ENCODE peak calls at places on chromosome 16, in four cellular contexts. B is mucosa of descending colon, Y is osteocyte, X is tibial nerve. C is an unnamed sample.

GRCh38 chr16:68072038-68072695 is 13.0 kb upstream of the NFATC3 start:
- DNase-seq in B (peak), Y (peak), X (peak), C (no peak)

GRCh38 chr16:12010388-12011251 is 34.1 kb downstream of the SNX29 start:
- DNase-seq in B (no peak), Y (no peak), X (no peak), C (no peak)

GRCh38 chr16:80285089-80285488 is 255.7 kb upstream of the DYNLRB2 start:
- DNase-seq in B (no peak), Y (no peak), X (no peak), C (no peak)

GRCh38 chr16:50303041-50303604 is 36.8 kb downstream of the ADCY7 start:
- DNase-seq in B (no peak), Y (peak), X (no peak), C (peak)

GRCh38 chr16:46996952-46997458 is 23.5 kb upstream of the DNAJA2 start:
- DNase-seq in B (no peak), Y (no peak), X (no peak), C (no peak)

GRCh38 chr16:76882105-76882504 is 308.9 kb upstream of the MON1B start:
- DNase-seq in B (no peak), Y (no peak), X (no peak), C (no peak)

GRCh38 chr16:16075463-16076399 is 126.3 kb downstream of the ABCC1 start:
- DNase-seq in B (peak), Y (no peak), X (peak), C (no peak)

GRCh38 chr16:24734382-24734781 is 4.9 kb downstream of the TNRC6A start:
- DNase-seq in B (no peak), Y (no peak), X (no peak), C (no peak)

GRCh38 chr16:19377864-19378263 is 39.8 kb upstream of the TMC5 start:
- DNase-seq in B (no peak), Y (no peak), X (no peak), C (no peak)

GRCh38 chr16:75029854-75030253 is 31.0 kb downstream of the ZNRF1 start:
- DNase-seq in B (no peak), Y (no peak), X (no peak), C (no peak)

GRCh38 chr16:70638814-70639792 is 7.3 kb upstream of the IL34 start:
- DNase-seq in B (no peak), Y (no peak), X (no peak), C (no peak)

GRCh38 chr16:66250686-66251405 is 115.6 kb upstream of the CDH5 start:
- DNase-seq in B (peak), Y (peak), X (peak), C (peak)

GRCh38 chr16:54194008-54194731 is 92.4 kb downstream of the IRX3 start:
- DNase-seq in B (peak), Y (no peak), X (peak), C (peak)

GRCh38 chr16:66385415-66385814 is 18.9 kb downstream of the CDH5 start:
- DNase-seq in B (no peak), Y (no peak), X (no peak), C (no peak)

GRCh38 chr16:85689285-85689949 is 663 bp upstream of the GINS2 start:
- DNase-seq in B (no peak), Y (no peak), X (no peak), C (no peak)

GRCh38 chr16:8920676-8921625 is 38.8 kb downstream of the LITAFD start:
- DNase-seq in B (no peak), Y (no peak), X (no peak), C (no peak)

GRCh38 chr16:73147958-73148357 is 100.0 kb upstream of the ZFHX3 start:
- DNase-seq in B (no peak), Y (no peak), X (no peak), C (no peak)

GRCh38 chr16:68079616-68080344 is 5.4 kb upstream of the NFATC3 start:
- DNase-seq in B (peak), Y (no peak), X (peak), C (peak)

GRCh38 chr16:76639685-76640289 is 362.6 kb downstream of the CNTNAP4 start:
- DNase-seq in B (peak), Y (no peak), X (no peak), C (no peak)

GRCh38 chr16:47045023-47045422 is 71.5 kb upstream of the DNAJA2 start:
- DNase-seq in B (no peak), Y (no peak), X (no peak), C (no peak)

GRCh38 chr16:55294129-55294528 is 29.9 kb upstream of the IRX6 start:
- DNase-seq in B (no peak), Y (no peak), X (no peak), C (no peak)

GRCh38 chr16:78177927-78178326 is 78.5 kb downstream of the WWOX start:
- DNase-seq in B (peak), Y (no peak), X (no peak), C (no peak)

GRCh38 chr16:82758904-82759303 is 132.1 kb downstream of the CDH13 start:
- DNase-seq in B (no peak), Y (no peak), X (no peak), C (no peak)

GRCh38 chr16:11990672-11991390 is 14.3 kb downstream of the SNX29 start:
- DNase-seq in B (no peak), Y (no peak), X (no peak), C (no peak)

GRCh38 chr16:78122774-78123315 is 23.4 kb downstream of the WWOX start:
- DNase-seq in B (no peak), Y (no peak), X (no peak), C (no peak)

GRCh38 chr16:64892843-64893242 is 229.0 kb downstream of the CDH11 start:
- DNase-seq in B (no peak), Y (no peak), X (no peak), C (no peak)

GRCh38 chr16:77223184-77223583 is 24.0 kb downstream of the SYCE1L start:
- DNase-seq in B (no peak), Y (no peak), X (no peak), C (no peak)

GRCh38 chr16:35207059-35207999 is 1747.9 kb downstream of the TP53TG3F start:
- DNase-seq in B (no peak), Y (peak), X (no peak), C (peak)

GRCh38 chr16:46896314-46896968 is 12.3 kb downstream of the GPT2 start:
- DNase-seq in B (no peak), Y (no peak), X (no peak), C (no peak)

GRCh38 chr16:60755907-60756306 is 1280.3 kb downstream of the CDH8 start:
- DNase-seq in B (no peak), Y (no peak), X (no peak), C (no peak)

GRCh38 chr16:30077656-30078055 is 1.9 kb downstream of the PPP4C start:
- DNase-seq in B (no peak), Y (no peak), X (no peak), C (no peak)

GRCh38 chr16:30079480-30079879 is 3.7 kb downstream of the PPP4C start:
- DNase-seq in B (no peak), Y (no peak), X (no peak), C (no peak)

GRCh38 chr16:30076276-30076791 is 540 bp downstream of the PPP4C start:
- DNase-seq in B (peak), Y (no peak), X (no peak), C (no peak)

GRCh38 chr16:30078744-30079143 is 3.0 kb downstream of the PPP4C start:
- DNase-seq in B (no peak), Y (no peak), X (no peak), C (no peak)

DNA sequence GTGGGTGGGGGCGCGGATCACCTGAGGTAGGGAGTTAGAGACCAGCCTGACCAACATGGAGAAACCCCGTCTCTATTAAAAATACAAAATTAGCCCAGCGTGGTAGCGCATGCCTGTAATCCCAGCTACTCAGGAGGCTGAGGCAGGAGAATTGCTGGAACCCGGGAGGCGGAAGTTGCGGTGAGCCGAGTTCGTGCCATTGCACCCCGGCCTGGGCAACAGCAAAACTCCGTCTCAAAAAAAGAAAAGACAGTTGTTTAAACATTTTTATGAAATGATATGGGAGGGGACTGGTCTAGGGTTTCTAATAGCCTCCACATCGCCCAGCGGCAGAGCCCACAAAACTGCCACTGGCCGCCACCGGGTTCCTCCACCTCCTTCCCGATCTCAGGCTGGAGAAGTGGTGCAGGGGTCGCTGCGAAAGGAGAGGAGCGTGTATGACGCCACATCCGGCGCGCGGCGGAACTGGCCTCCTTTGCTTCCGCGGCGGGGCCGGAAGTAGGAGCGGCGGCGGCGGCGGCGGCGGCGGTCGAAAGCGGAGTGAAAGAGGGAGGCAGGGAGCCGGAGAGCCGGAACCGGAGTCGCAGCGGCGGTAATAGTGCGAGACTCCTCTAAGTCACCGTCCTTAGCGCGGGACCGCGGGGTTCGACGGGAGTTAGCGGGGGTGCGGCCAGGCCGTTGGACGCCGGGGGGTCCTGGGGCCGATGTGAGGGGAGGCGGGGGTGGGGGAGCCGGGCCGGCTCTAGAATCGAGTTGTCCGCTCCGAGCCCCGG is at the start of gene PPP4C:
- DNase-seq in B (peak), Y (peak), X (peak), C (peak)
- TF ChIP-seq CTCF in B (no peak), Y (no peak), X (no peak), C (no peak)

GRCh38 chr16:69107311-69107962 is 2.0 kb downstream of the HAS3 start:
- DNase-seq in B (peak), Y (no peak), X (no peak), C (no peak)
- TF ChIP-seq CTCF in B (no peak), Y (no peak), X (no peak), C (no peak)

GRCh38 chr16:87881327-87882200 is 12.3 kb upstream of the SLC7A5 start:
- DNase-seq in B (no peak), Y (no peak), X (no peak), C (no peak)

GRCh38 chr16:87874639-87875472 is 5.5 kb upstream of the SLC7A5 start:
- DNase-seq in B (no peak), Y (no peak), X (no peak), C (no peak)

GRCh38 chr16:87880117-87880696 is 10.9 kb upstream of the SLC7A5 start:
- DNase-seq in B (no peak), Y (no peak), X (no peak), C (no peak)

GRCh38 chr16:87878704-87879103 is 9.4 kb upstream of the SLC7A5 start:
- DNase-seq in B (no peak), Y (no peak), X (no peak), C (no peak)

DNA sequence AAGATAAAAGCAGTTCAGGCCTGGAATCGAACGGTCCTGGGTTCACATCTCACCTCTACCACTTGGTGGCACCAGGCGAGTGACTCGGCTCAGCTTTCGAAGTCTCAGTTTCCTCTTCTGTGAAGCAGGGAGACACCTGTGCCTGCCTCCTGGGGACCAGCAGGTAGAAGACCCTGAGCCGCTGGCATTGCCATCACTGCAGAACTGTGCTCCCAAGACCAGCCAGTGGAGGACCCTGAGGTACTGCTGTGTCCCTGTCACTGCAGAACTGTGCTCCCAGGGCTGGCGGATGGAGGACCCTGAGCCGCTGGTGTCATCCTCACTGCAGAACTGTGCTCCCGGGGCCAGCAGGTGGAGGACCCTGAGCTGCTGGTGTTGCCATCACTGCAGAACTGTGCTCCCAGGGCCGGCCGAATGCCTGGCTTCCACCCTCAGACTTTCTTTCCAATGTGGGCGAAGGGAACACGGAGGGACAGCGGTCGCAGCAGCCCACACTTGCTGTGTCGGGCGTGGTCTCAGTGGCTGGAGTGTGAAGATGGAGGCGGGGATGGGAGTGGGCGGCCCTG is 8.7 kb upstream of the SLC7A5 start:
- DNase-seq in B (no peak), Y (no peak), X (no peak), C (no peak)
- TF ChIP-seq CTCF in B (no peak), Y (peak), X (no peak), C (no peak)

DNA sequence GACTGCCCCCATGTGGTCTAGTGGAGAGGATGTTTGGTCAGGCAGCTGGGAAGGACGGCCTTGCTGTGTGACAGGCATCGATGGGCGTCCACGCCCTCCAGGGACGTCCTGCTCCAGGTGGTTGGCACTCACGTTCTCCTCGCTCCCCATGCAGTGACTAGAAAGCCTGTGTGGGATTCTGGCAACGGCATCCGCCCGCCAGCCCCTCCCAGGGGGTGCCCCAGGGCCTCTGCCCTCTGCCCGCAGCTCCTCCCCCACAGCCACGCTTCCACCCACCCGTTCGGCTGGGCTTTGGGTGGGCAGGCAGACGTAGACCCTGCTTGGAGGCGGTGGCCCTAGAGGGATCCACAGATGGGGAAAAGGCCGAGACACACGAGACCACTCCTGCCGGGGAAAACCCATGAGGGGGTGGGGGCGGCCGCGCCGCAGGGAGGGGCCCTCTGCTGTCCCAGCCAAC is 4.7 kb upstream of the IL17C start:
- DNase-seq in B (peak), Y (no peak), X (no peak), C (no peak)
- TF ChIP-seq CTCF in B (peak), Y (peak), X (no peak), C (no peak)

GRCh38 chr16:1631230-1631629 is 19.1 kb downstream of the CRAMP1 start:
- DNase-seq in B (no peak), Y (no peak), X (no peak), C (no peak)
- TF ChIP-seq CTCF in B (no peak), Y (no peak), X (no peak), C (no peak)

DNA sequence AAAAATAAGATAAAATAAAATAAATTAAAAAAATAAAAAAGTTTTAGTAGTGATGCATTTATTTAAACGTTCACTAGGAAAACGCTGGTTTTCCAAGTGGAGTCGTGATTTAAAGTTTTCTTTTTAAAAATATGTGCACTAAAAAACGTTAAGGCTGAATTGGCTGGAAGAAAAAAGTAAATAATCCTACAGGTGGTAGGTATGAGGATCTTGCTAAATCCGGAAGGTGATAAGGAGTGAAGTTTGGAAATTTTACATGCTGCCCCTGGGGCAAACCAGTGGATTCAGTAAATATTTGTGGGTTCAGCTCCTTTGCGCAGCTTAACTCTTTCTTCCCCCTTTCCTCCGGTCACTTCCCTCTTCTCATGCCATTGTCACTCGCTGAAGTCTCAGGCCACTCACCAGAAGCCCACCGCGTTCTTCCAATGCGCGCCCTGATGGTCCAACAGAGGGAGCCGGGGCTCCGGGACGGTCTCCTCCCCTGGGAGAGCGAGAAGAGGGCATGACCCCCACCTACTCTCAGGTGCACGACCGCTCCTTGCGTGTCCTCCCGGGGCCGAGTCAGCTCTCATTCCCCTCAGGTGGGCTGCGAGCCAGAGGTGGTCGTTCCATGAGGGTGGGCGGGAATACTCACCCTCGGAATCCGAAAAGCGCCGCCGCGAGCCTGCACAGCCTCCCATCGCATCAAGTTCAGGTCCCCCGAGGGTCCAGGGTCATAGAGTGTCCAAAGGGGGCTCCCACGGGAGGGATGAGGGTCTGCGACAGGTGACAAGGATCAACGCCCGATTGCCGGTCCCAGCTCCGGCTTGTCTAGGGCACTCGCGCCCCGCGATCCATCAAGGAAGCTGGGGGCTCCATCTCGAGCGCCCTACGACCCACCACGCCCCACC is 549 bp downstream of the CLN3 start:
- DNase-seq in B (peak), Y (no peak), X (no peak), C (no peak)
- TF ChIP-seq CTCF in B (no peak), Y (peak), X (no peak), C (no peak)

GRCh38 chr16:56953006-56953405 is 8.7 kb upstream of the CETP start:
- DNase-seq in B (no peak), Y (no peak), X (no peak), C (no peak)

GRCh38 chr16:56961386-56961785 is 364 bp upstream of the CETP start:
- DNase-seq in B (no peak), Y (no peak), X (no peak), C (no peak)

GRCh38 chr16:56956076-56956475 is 5.7 kb upstream of the CETP start:
- DNase-seq in B (no peak), Y (no peak), X (no peak), C (no peak)

GRCh38 chr16:56960681-56961281 is 969 bp upstream of the CETP start:
- DNase-seq in B (no peak), Y (no peak), X (no peak), C (no peak)

DNA sequence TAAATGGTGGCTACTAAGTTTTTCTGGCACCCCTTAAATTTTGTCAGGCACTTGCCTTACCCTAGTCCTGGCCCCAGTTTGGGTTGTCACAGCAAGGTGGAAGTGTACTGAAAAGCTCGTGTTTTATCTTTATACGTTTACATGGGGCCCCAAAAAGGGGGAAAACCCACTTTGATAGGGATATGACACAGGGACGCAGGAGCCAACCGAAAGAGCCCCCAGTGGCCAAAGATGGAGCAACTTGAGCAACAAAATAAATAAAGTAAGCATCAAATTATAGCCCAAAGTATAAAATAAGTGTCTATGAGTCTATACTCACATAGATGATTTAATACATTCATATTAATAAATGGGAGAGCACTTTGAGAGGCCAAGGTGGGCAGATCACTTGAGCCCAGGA is 5.0 kb upstream of the CETP start:
- DNase-seq in B (no peak), Y (no peak), X (no peak), C (no peak)
- TF ChIP-seq CTCF in B (no peak), Y (no peak), X (no peak), C (no peak)

GRCh38 chr16:13438064-13438463 is 481.9 kb upstream of the ERCC4 start:
- DNase-seq in B (no peak), Y (no peak), X (no peak), C (no peak)

GRCh38 chr16:13435415-13435814 is 484.5 kb upstream of the ERCC4 start:
- DNase-seq in B (no peak), Y (no peak), X (no peak), C (no peak)

GRCh38 chr16:13439766-13440165 is 480.2 kb upstream of the ERCC4 start:
- DNase-seq in B (no peak), Y (no peak), X (no peak), C (no peak)

GRCh38 chr16:13436641-13437423 is 483.1 kb upstream of the ERCC4 start:
- DNase-seq in B (no peak), Y (no peak), X (no peak), C (no peak)

GRCh38 chr16:13435873-13436474 is 484.0 kb upstream of the ERCC4 start:
- DNase-seq in B (no peak), Y (no peak), X (no peak), C (no peak)
- TF ChIP-seq CTCF in B (no peak), Y (no peak), X (no peak), C (no peak)

C was measured in coronary artery.